ENCODE peak calls at places on chromosome 3, in nine cellular contexts. One of them, this sample, is unnamed.

GRCh38 chr3:128971421-128971820 is 22.5 kb downstream of the CFAP92 start:
- DNase-seq in kidney epithelial cell: no peak
- DNase-seq in hepatocyte: peak; percentile 50
- DNase-seq in bronchial epithelial cell: no peak
- DNase-seq in stimulated activated CD4-positive, alpha-beta T cell treated with anti-CD3 and anti-CD28 coated beads, Interleukin-2, amount 100 ng/mL, for 48 hours: no peak
- DNase-seq in stimulated activated CD8-positive, alpha-beta memory T cell treated with anti-CD3 and anti-CD28 coated beads, Interleukin-2, amount 100 ng/mL, for 1 hour: no peak
- DNase-seq in ecto neural progenitor cell: no peak
- DNase-seq in activated naive CD4-positive, alpha-beta T cell: no peak
- DNase-seq in amniotic stem cell: no peak
- DNase-seq in this sample: peak; percentile 52

GRCh38 chr3:71175722-71176365 is 407.7 kb downstream of the FOXP1 start:
- DNase-seq in activated naive CD4-positive, alpha-beta T cell: no peak
- DNase-seq in ecto neural progenitor cell: no peak
- DNase-seq in kidney epithelial cell: no peak
- DNase-seq in stimulated activated CD8-positive, alpha-beta memory T cell treated with anti-CD3 and anti-CD28 coated beads, Interleukin-2, amount 100 ng/mL, for 1 hour: no peak
- DNase-seq in amniotic stem cell: no peak
- DNase-seq in hepatocyte: no peak
- DNase-seq in stimulated activated CD4-positive, alpha-beta T cell treated with anti-CD3 and anti-CD28 coated beads, Interleukin-2, amount 100 ng/mL, for 48 hours: no peak
- DNase-seq in bronchial epithelial cell: no peak
- DNase-seq in this sample: no peak

GRCh38 chr3:44893097-44893496 is 18.7 kb downstream of the TGM4 start:
- DNase-seq in ecto neural progenitor cell: no peak
- DNase-seq in bronchial epithelial cell: peak; percentile 94
- DNase-seq in stimulated activated CD4-positive, alpha-beta T cell treated with anti-CD3 and anti-CD28 coated beads, Interleukin-2, amount 100 ng/mL, for 48 hours: no peak
- DNase-seq in hepatocyte: no peak
- DNase-seq in amniotic stem cell: peak; percentile 45
- DNase-seq in activated naive CD4-positive, alpha-beta T cell: no peak
- DNase-seq in stimulated activated CD8-positive, alpha-beta memory T cell treated with anti-CD3 and anti-CD28 coated beads, Interleukin-2, amount 100 ng/mL, for 1 hour: no peak
- DNase-seq in kidney epithelial cell: peak; percentile 65
- DNase-seq in this sample: no peak

GRCh38 chr3:74338998-74339397 is 275.5 kb downstream of the CNTN3 start:
- DNase-seq in hepatocyte: no peak
- DNase-seq in amniotic stem cell: no peak
- DNase-seq in stimulated activated CD8-positive, alpha-beta memory T cell treated with anti-CD3 and anti-CD28 coated beads, Interleukin-2, amount 100 ng/mL, for 1 hour: no peak
- DNase-seq in kidney epithelial cell: no peak
- DNase-seq in ecto neural progenitor cell: no peak
- DNase-seq in bronchial epithelial cell: no peak
- DNase-seq in stimulated activated CD4-positive, alpha-beta T cell treated with anti-CD3 and anti-CD28 coated beads, Interleukin-2, amount 100 ng/mL, for 48 hours: no peak
- DNase-seq in activated naive CD4-positive, alpha-beta T cell: no peak
- DNase-seq in this sample: no peak

GRCh38 chr3:158570999-158571702 is at the start of gene MLF1:
- DNase-seq in stimulated activated CD8-positive, alpha-beta memory T cell treated with anti-CD3 and anti-CD28 coated beads, Interleukin-2, amount 100 ng/mL, for 1 hour: peak; percentile 47
- DNase-seq in bronchial epithelial cell: peak; percentile 91
- DNase-seq in kidney epithelial cell: peak; percentile 87
- DNase-seq in hepatocyte: peak; percentile 98
- DNase-seq in stimulated activated CD4-positive, alpha-beta T cell treated with anti-CD3 and anti-CD28 coated beads, Interleukin-2, amount 100 ng/mL, for 48 hours: peak; percentile 76
- DNase-seq in ecto neural progenitor cell: peak; percentile 97
- DNase-seq in amniotic stem cell: peak; percentile 84
- DNase-seq in activated naive CD4-positive, alpha-beta T cell: peak; percentile 16
- DNase-seq in this sample: peak; percentile 97

GRCh38 chr3:74415731-74416130 is 198.7 kb downstream of the CNTN3 start:
- DNase-seq in amniotic stem cell: no peak
- DNase-seq in activated naive CD4-positive, alpha-beta T cell: no peak
- DNase-seq in stimulated activated CD4-positive, alpha-beta T cell treated with anti-CD3 and anti-CD28 coated beads, Interleukin-2, amount 100 ng/mL, for 48 hours: no peak
- DNase-seq in kidney epithelial cell: no peak
- DNase-seq in hepatocyte: no peak
- DNase-seq in stimulated activated CD8-positive, alpha-beta memory T cell treated with anti-CD3 and anti-CD28 coated beads, Interleukin-2, amount 100 ng/mL, for 1 hour: no peak
- DNase-seq in bronchial epithelial cell: no peak
- DNase-seq in ecto neural progenitor cell: no peak
- DNase-seq in this sample: no peak

GRCh38 chr3:27219127-27219860 is 149.9 kb downstream of the NEK10 start:
- DNase-seq in kidney epithelial cell: no peak
- DNase-seq in hepatocyte: no peak
- DNase-seq in stimulated activated CD4-positive, alpha-beta T cell treated with anti-CD3 and anti-CD28 coated beads, Interleukin-2, amount 100 ng/mL, for 48 hours: no peak
- DNase-seq in activated naive CD4-positive, alpha-beta T cell: no peak
- DNase-seq in bronchial epithelial cell: peak; percentile 49
- DNase-seq in amniotic stem cell: no peak
- DNase-seq in ecto neural progenitor cell: no peak
- DNase-seq in stimulated activated CD8-positive, alpha-beta memory T cell treated with anti-CD3 and anti-CD28 coated beads, Interleukin-2, amount 100 ng/mL, for 1 hour: no peak
- DNase-seq in this sample: no peak

GRCh38 chr3:124118397-124118796 is 126.5 kb upstream of the ROPN1 start:
- DNase-seq in stimulated activated CD8-positive, alpha-beta memory T cell treated with anti-CD3 and anti-CD28 coated beads, Interleukin-2, amount 100 ng/mL, for 1 hour: no peak
- DNase-seq in activated naive CD4-positive, alpha-beta T cell: no peak
- DNase-seq in stimulated activated CD4-positive, alpha-beta T cell treated with anti-CD3 and anti-CD28 coated beads, Interleukin-2, amount 100 ng/mL, for 48 hours: no peak
- DNase-seq in bronchial epithelial cell: peak; percentile 27
- DNase-seq in hepatocyte: no peak
- DNase-seq in ecto neural progenitor cell: no peak
- DNase-seq in amniotic stem cell: peak; percentile 27
- DNase-seq in kidney epithelial cell: no peak
- DNase-seq in this sample: no peak

GRCh38 chr3:122101646-122102045 is 46.5 kb downstream of the CD86 start:
- DNase-seq in stimulated activated CD4-positive, alpha-beta T cell treated with anti-CD3 and anti-CD28 coated beads, Interleukin-2, amount 100 ng/mL, for 48 hours: no peak
- DNase-seq in amniotic stem cell: peak; percentile 55
- DNase-seq in activated naive CD4-positive, alpha-beta T cell: no peak
- DNase-seq in hepatocyte: peak; percentile 82
- DNase-seq in bronchial epithelial cell: peak; percentile 78
- DNase-seq in ecto neural progenitor cell: no peak
- DNase-seq in stimulated activated CD8-positive, alpha-beta memory T cell treated with anti-CD3 and anti-CD28 coated beads, Interleukin-2, amount 100 ng/mL, for 1 hour: no peak
- DNase-seq in kidney epithelial cell: peak; percentile 41
- DNase-seq in this sample: no peak

GRCh38 chr3:46908294-46908985 is 30.9 kb downstream of the PTH1R start:
- DNase-seq in activated naive CD4-positive, alpha-beta T cell: no peak
- DNase-seq in kidney epithelial cell: no peak
- DNase-seq in amniotic stem cell: no peak
- DNase-seq in ecto neural progenitor cell: no peak
- DNase-seq in stimulated activated CD4-positive, alpha-beta T cell treated with anti-CD3 and anti-CD28 coated beads, Interleukin-2, amount 100 ng/mL, for 48 hours: no peak
- DNase-seq in stimulated activated CD8-positive, alpha-beta memory T cell treated with anti-CD3 and anti-CD28 coated beads, Interleukin-2, amount 100 ng/mL, for 1 hour: no peak
- DNase-seq in bronchial epithelial cell: peak; percentile 31
- DNase-seq in hepatocyte: no peak
- DNase-seq in this sample: no peak

GRCh38 chr3:147120029-147120428 is 286.3 kb downstream of the ZIC4 start:
- DNase-seq in bronchial epithelial cell: peak; percentile 3
- DNase-seq in hepatocyte: peak; percentile 11
- DNase-seq in kidney epithelial cell: no peak
- DNase-seq in stimulated activated CD8-positive, alpha-beta memory T cell treated with anti-CD3 and anti-CD28 coated beads, Interleukin-2, amount 100 ng/mL, for 1 hour: no peak
- DNase-seq in amniotic stem cell: peak; percentile 3
- DNase-seq in stimulated activated CD4-positive, alpha-beta T cell treated with anti-CD3 and anti-CD28 coated beads, Interleukin-2, amount 100 ng/mL, for 48 hours: no peak
- DNase-seq in ecto neural progenitor cell: no peak
- DNase-seq in activated naive CD4-positive, alpha-beta T cell: no peak
- DNase-seq in this sample: no peak

GRCh38 chr3:172746476-172746875 is 4.0 kb upstream of the ECT2 start:
- DNase-seq in bronchial epithelial cell: peak; percentile 48
- DNase-seq in amniotic stem cell: no peak
- DNase-seq in stimulated activated CD4-positive, alpha-beta T cell treated with anti-CD3 and anti-CD28 coated beads, Interleukin-2, amount 100 ng/mL, for 48 hours: no peak
- DNase-seq in ecto neural progenitor cell: no peak
- DNase-seq in stimulated activated CD8-positive, alpha-beta memory T cell treated with anti-CD3 and anti-CD28 coated beads, Interleukin-2, amount 100 ng/mL, for 1 hour: no peak
- DNase-seq in hepatocyte: no peak
- DNase-seq in activated naive CD4-positive, alpha-beta T cell: no peak
- DNase-seq in kidney epithelial cell: no peak
- DNase-seq in this sample: no peak

GRCh38 chr3:7630351-7630911 is 769.5 kb downstream of the GRM7 start:
- DNase-seq in kidney epithelial cell: no peak
- DNase-seq in stimulated activated CD4-positive, alpha-beta T cell treated with anti-CD3 and anti-CD28 coated beads, Interleukin-2, amount 100 ng/mL, for 48 hours: no peak
- DNase-seq in amniotic stem cell: no peak
- DNase-seq in activated naive CD4-positive, alpha-beta T cell: no peak
- DNase-seq in stimulated activated CD8-positive, alpha-beta memory T cell treated with anti-CD3 and anti-CD28 coated beads, Interleukin-2, amount 100 ng/mL, for 1 hour: no peak
- DNase-seq in ecto neural progenitor cell: no peak
- DNase-seq in hepatocyte: no peak
- DNase-seq in bronchial epithelial cell: no peak
- DNase-seq in this sample: no peak

GRCh38 chr3:133525435-133525834 is 48.1 kb upstream of the CDV3 start:
- DNase-seq in bronchial epithelial cell: no peak
- DNase-seq in stimulated activated CD8-positive, alpha-beta memory T cell treated with anti-CD3 and anti-CD28 coated beads, Interleukin-2, amount 100 ng/mL, for 1 hour: no peak
- DNase-seq in amniotic stem cell: no peak
- DNase-seq in stimulated activated CD4-positive, alpha-beta T cell treated with anti-CD3 and anti-CD28 coated beads, Interleukin-2, amount 100 ng/mL, for 48 hours: no peak
- DNase-seq in hepatocyte: no peak
- DNase-seq in kidney epithelial cell: no peak
- DNase-seq in ecto neural progenitor cell: no peak
- DNase-seq in activated naive CD4-positive, alpha-beta T cell: no peak
- DNase-seq in this sample: no peak

GRCh38 chr3:58352624-58353023 is 19.9 kb downstream of the PXK start:
- DNase-seq in stimulated activated CD4-positive, alpha-beta T cell treated with anti-CD3 and anti-CD28 coated beads, Interleukin-2, amount 100 ng/mL, for 48 hours: no peak
- DNase-seq in bronchial epithelial cell: no peak
- DNase-seq in stimulated activated CD8-positive, alpha-beta memory T cell treated with anti-CD3 and anti-CD28 coated beads, Interleukin-2, amount 100 ng/mL, for 1 hour: no peak
- DNase-seq in kidney epithelial cell: no peak
- DNase-seq in amniotic stem cell: no peak
- DNase-seq in hepatocyte: no peak
- DNase-seq in activated naive CD4-positive, alpha-beta T cell: no peak
- DNase-seq in ecto neural progenitor cell: no peak
- DNase-seq in this sample: no peak

GRCh38 chr3:94544131-94544530 is 481.3 kb downstream of the NSUN3 start:
- DNase-seq in bronchial epithelial cell: no peak
- DNase-seq in ecto neural progenitor cell: no peak
- DNase-seq in kidney epithelial cell: no peak
- DNase-seq in activated naive CD4-positive, alpha-beta T cell: no peak
- DNase-seq in stimulated activated CD8-positive, alpha-beta memory T cell treated with anti-CD3 and anti-CD28 coated beads, Interleukin-2, amount 100 ng/mL, for 1 hour: no peak
- DNase-seq in amniotic stem cell: no peak
- DNase-seq in stimulated activated CD4-positive, alpha-beta T cell treated with anti-CD3 and anti-CD28 coated beads, Interleukin-2, amount 100 ng/mL, for 48 hours: no peak
- DNase-seq in hepatocyte: no peak
- DNase-seq in this sample: no peak

GRCh38 chr3:95705786-95706418 is 1108.5 kb upstream of the EPHA6 start:
- DNase-seq in kidney epithelial cell: no peak
- DNase-seq in stimulated activated CD8-positive, alpha-beta memory T cell treated with anti-CD3 and anti-CD28 coated beads, Interleukin-2, amount 100 ng/mL, for 1 hour: no peak
- DNase-seq in ecto neural progenitor cell: no peak
- DNase-seq in stimulated activated CD4-positive, alpha-beta T cell treated with anti-CD3 and anti-CD28 coated beads, Interleukin-2, amount 100 ng/mL, for 48 hours: no peak
- DNase-seq in bronchial epithelial cell: no peak
- DNase-seq in activated naive CD4-positive, alpha-beta T cell: no peak
- DNase-seq in hepatocyte: no peak
- DNase-seq in amniotic stem cell: no peak
- DNase-seq in this sample: no peak

GRCh38 chr3:49339593-49339946 is 283 bp downstream of the USP4 start:
- DNase-seq in bronchial epithelial cell: no peak
- DNase-seq in hepatocyte: peak; percentile 63
- DNase-seq in stimulated activated CD4-positive, alpha-beta T cell treated with anti-CD3 and anti-CD28 coated beads, Interleukin-2, amount 100 ng/mL, for 48 hours: no peak
- DNase-seq in kidney epithelial cell: no peak
- DNase-seq in ecto neural progenitor cell: no peak
- DNase-seq in stimulated activated CD8-positive, alpha-beta memory T cell treated with anti-CD3 and anti-CD28 coated beads, Interleukin-2, amount 100 ng/mL, for 1 hour: no peak
- DNase-seq in activated naive CD4-positive, alpha-beta T cell: no peak
- DNase-seq in amniotic stem cell: no peak
- DNase-seq in this sample: no peak

GRCh38 chr3:30657914-30658313 is 51.5 kb downstream of the TGFBR2 start:
- DNase-seq in bronchial epithelial cell: no peak
- DNase-seq in hepatocyte: no peak
- DNase-seq in stimulated activated CD8-positive, alpha-beta memory T cell treated with anti-CD3 and anti-CD28 coated beads, Interleukin-2, amount 100 ng/mL, for 1 hour: no peak
- DNase-seq in amniotic stem cell: no peak
- DNase-seq in kidney epithelial cell: no peak
- DNase-seq in ecto neural progenitor cell: no peak
- DNase-seq in stimulated activated CD4-positive, alpha-beta T cell treated with anti-CD3 and anti-CD28 coated beads, Interleukin-2, amount 100 ng/mL, for 48 hours: no peak
- DNase-seq in activated naive CD4-positive, alpha-beta T cell: no peak
- DNase-seq in this sample: no peak

GRCh38 chr3:141235661-141236171 is 4.1 kb downstream of the PXYLP1 start:
- DNase-seq in stimulated activated CD8-positive, alpha-beta memory T cell treated with anti-CD3 and anti-CD28 coated beads, Interleukin-2, amount 100 ng/mL, for 1 hour: no peak
- DNase-seq in hepatocyte: peak; percentile 56
- DNase-seq in bronchial epithelial cell: no peak
- DNase-seq in amniotic stem cell: no peak
- DNase-seq in ecto neural progenitor cell: peak; percentile 41
- DNase-seq in activated naive CD4-positive, alpha-beta T cell: no peak
- DNase-seq in kidney epithelial cell: no peak
- DNase-seq in stimulated activated CD4-positive, alpha-beta T cell treated with anti-CD3 and anti-CD28 coated beads, Interleukin-2, amount 100 ng/mL, for 48 hours: no peak
- DNase-seq in this sample: no peak

GRCh38 chr3:78804251-78805037 is 963.4 kb downstream of the ROBO1 start:
- DNase-seq in hepatocyte: peak; percentile 28
- DNase-seq in kidney epithelial cell: no peak
- DNase-seq in activated naive CD4-positive, alpha-beta T cell: no peak
- DNase-seq in amniotic stem cell: no peak
- DNase-seq in bronchial epithelial cell: no peak
- DNase-seq in stimulated activated CD4-positive, alpha-beta T cell treated with anti-CD3 and anti-CD28 coated beads, Interleukin-2, amount 100 ng/mL, for 48 hours: no peak
- DNase-seq in ecto neural progenitor cell: no peak
- DNase-seq in stimulated activated CD8-positive, alpha-beta memory T cell treated with anti-CD3 and anti-CD28 coated beads, Interleukin-2, amount 100 ng/mL, for 1 hour: no peak
- DNase-seq in this sample: no peak

GRCh38 chr3:58021072-58021959 is 13.1 kb downstream of the FLNB start:
- DNase-seq in amniotic stem cell: no peak
- DNase-seq in stimulated activated CD4-positive, alpha-beta T cell treated with anti-CD3 and anti-CD28 coated beads, Interleukin-2, amount 100 ng/mL, for 48 hours: no peak
- DNase-seq in stimulated activated CD8-positive, alpha-beta memory T cell treated with anti-CD3 and anti-CD28 coated beads, Interleukin-2, amount 100 ng/mL, for 1 hour: no peak
- DNase-seq in kidney epithelial cell: no peak
- DNase-seq in hepatocyte: no peak
- DNase-seq in ecto neural progenitor cell: no peak
- DNase-seq in bronchial epithelial cell: peak; percentile 48
- DNase-seq in activated naive CD4-positive, alpha-beta T cell: no peak
- DNase-seq in this sample: no peak

GRCh38 chr3:127112796-127113570 is 79.9 kb upstream of the PRR23E start:
- DNase-seq in kidney epithelial cell: no peak
- DNase-seq in activated naive CD4-positive, alpha-beta T cell: no peak
- DNase-seq in stimulated activated CD8-positive, alpha-beta memory T cell treated with anti-CD3 and anti-CD28 coated beads, Interleukin-2, amount 100 ng/mL, for 1 hour: no peak
- DNase-seq in stimulated activated CD4-positive, alpha-beta T cell treated with anti-CD3 and anti-CD28 coated beads, Interleukin-2, amount 100 ng/mL, for 48 hours: no peak
- DNase-seq in ecto neural progenitor cell: no peak
- DNase-seq in amniotic stem cell: no peak
- DNase-seq in hepatocyte: no peak
- DNase-seq in bronchial epithelial cell: no peak
- DNase-seq in this sample: no peak